ENCODE peak calls at places on chromosomes 1 and 21, in seven cellular contexts. L is AG09309, M is hepatocyte, Z is foreskin fibroblast, F is choroid plexus epithelial cell, I is HFF-Myc, B is AG04450. R is an unnamed sample.

GRCh38 chr1:224852901-224853568 is 76.4 kb upstream of the DNAH14 start:
- DNase-seq in L (peak), B (peak), F (peak), Z (peak), M (peak), I (no peak), R (no peak)

GRCh38 chr1:43637267-43637666 is 12.7 kb upstream of the KDM4A start:
- DNase-seq in B (no peak), M (no peak), L (no peak), Z (no peak), I (no peak), F (no peak), R (no peak)

GRCh38 chr21:32520885-32521735 is 64.2 kb downstream of the TCP10L start:
- DNase-seq in B (peak), F (peak), L (peak), I (peak), Z (peak), M (peak), R (peak)

GRCh38 chr1:201141418-201141817 is 12.9 kb downstream of the TMEM9 start:
- DNase-seq in B (no peak), I (no peak), F (no peak), L (no peak), M (no peak), Z (no peak), R (no peak)

GRCh38 chr1:194342484-194343262 is 1156.3 kb upstream of the B3GALT2 start:
- DNase-seq in L (no peak), Z (no peak), M (no peak), I (no peak), F (no peak), B (no peak), R (no peak)

GRCh38 chr1:179754031-179754624 is 11.0 kb downstream of the FAM163A start:
- DNase-seq in L (peak), Z (peak), B (peak), M (peak), F (peak), I (no peak), R (peak)

GRCh38 chr1:8017495-8018310 is 8.4 kb downstream of the ERRFI1 start:
- DNase-seq in L (peak), Z (no peak), M (peak), B (no peak), I (no peak), F (peak), R (no peak)

GRCh38 chr1:26021647-26022403 is at the start of gene EXTL1:
- DNase-seq in L (no peak), M (no peak), I (no peak), B (no peak), Z (no peak), F (peak), R (no peak)

GRCh38 chr1:12015499-12015898 is 3.8 kb upstream of the MIIP start:
- DNase-seq in M (no peak), F (no peak), I (no peak), Z (no peak), L (no peak), B (no peak), R (no peak)

GRCh38 chr1:112618721-112619517 is at the start of gene ST7L:
- DNase-seq in Z (peak), F (peak), B (peak), L (no peak), I (peak), M (peak), R (no peak)

GRCh38 chr21:16193758-16194606 is 464.2 kb downstream of the USP25 start:
- DNase-seq in B (peak), M (peak), L (peak), I (peak), Z (peak), F (peak), R (peak)

GRCh38 chr1:203462878-203463277 is 12.7 kb upstream of the PRELP start:
- DNase-seq in Z (peak), F (peak), I (no peak), B (no peak), L (peak), M (no peak), R (peak)

GRCh38 chr1:247297263-247298123 is 34.2 kb downstream of the ZNF496 start:
- DNase-seq in F (no peak), L (no peak), B (no peak), M (no peak), Z (no peak), I (no peak), R (no peak)

GRCh38 chr1:2300851-2301606 is 72.9 kb downstream of the SKI start:
- DNase-seq in B (no peak), I (no peak), M (no peak), Z (peak), L (no peak), F (peak), R (no peak)

GRCh38 chr1:4462831-4463484 is 191.5 kb upstream of the AJAP1 start:
- DNase-seq in L (no peak), Z (no peak), B (no peak), M (no peak), I (no peak), F (no peak), R (no peak)

GRCh38 chr21:45248893-45249381 is 38.8 kb downstream of the POFUT2 start:
- DNase-seq in L (no peak), I (no peak), B (no peak), F (peak), M (no peak), Z (no peak), R (no peak)

GRCh38 chr1:248243204-248243603 is 12.0 kb downstream of the OR2M4 start:
- DNase-seq in Z (peak), L (no peak), I (peak), M (no peak), F (peak), B (no peak), R (no peak)

GRCh38 chr1:244796719-244797406 is 38.6 kb upstream of the COX20 start:
- DNase-seq in F (peak), Z (peak), M (peak), I (peak), L (peak), B (peak), R (no peak)

GRCh38 chr1:166390406-166390805 is 223.6 kb upstream of the FAM78B start:
- DNase-seq in B (no peak), I (no peak), Z (no peak), F (no peak), L (no peak), M (no peak), R (no peak)

GRCh38 chr1:30381266-30381665 is 342.1 kb downstream of the MATN1 start:
- DNase-seq in F (no peak), Z (no peak), B (no peak), I (no peak), M (no peak), L (no peak), R (no peak)

GRCh38 chr1:159705251-159705910 is 9.0 kb downstream of the CRP start:
- DNase-seq in Z (no peak), L (no peak), I (no peak), F (no peak), B (no peak), M (no peak), R (no peak)

GRCh38 chr1:6396998-6397397 is 3.4 kb upstream of the ACOT7 start:
- DNase-seq in L (no peak), B (no peak), Z (no peak), F (no peak), I (no peak), M (no peak), R (no peak)

GRCh38 chr1:229432905-229433304 is 989 bp downstream of the ACTA1 start:
- DNase-seq in L (no peak), M (no peak), Z (no peak), F (no peak), B (no peak), I (no peak), R (no peak)

GRCh38 chr1:229430761-229431269 is 3.1 kb downstream of the ACTA1 start:
- DNase-seq in M (peak), B (no peak), L (no peak), Z (peak), I (no peak), F (peak), R (no peak)

GRCh38 chr1:229431270-229432115 is 2.4 kb downstream of the ACTA1 start:
- DNase-seq in Z (no peak), M (no peak), B (no peak), F (no peak), L (no peak), I (no peak), R (no peak)

GRCh38 chr1:229433364-229434004 is 410 bp downstream of the ACTA1 start:
- DNase-seq in Z (no peak), F (no peak), M (no peak), L (no peak), I (no peak), B (no peak), R (no peak)

GRCh38 chr1:229432116-229432461 is 1.8 kb downstream of the ACTA1 start:
- DNase-seq in Z (no peak), I (no peak), B (no peak), F (no peak), M (no peak), L (no peak), R (no peak)
- H3K4me3 ChIP-seq in Z (no peak), I (no peak), B (no peak), F (no peak), M (no peak), L (no peak), R (no peak)

DNA sequence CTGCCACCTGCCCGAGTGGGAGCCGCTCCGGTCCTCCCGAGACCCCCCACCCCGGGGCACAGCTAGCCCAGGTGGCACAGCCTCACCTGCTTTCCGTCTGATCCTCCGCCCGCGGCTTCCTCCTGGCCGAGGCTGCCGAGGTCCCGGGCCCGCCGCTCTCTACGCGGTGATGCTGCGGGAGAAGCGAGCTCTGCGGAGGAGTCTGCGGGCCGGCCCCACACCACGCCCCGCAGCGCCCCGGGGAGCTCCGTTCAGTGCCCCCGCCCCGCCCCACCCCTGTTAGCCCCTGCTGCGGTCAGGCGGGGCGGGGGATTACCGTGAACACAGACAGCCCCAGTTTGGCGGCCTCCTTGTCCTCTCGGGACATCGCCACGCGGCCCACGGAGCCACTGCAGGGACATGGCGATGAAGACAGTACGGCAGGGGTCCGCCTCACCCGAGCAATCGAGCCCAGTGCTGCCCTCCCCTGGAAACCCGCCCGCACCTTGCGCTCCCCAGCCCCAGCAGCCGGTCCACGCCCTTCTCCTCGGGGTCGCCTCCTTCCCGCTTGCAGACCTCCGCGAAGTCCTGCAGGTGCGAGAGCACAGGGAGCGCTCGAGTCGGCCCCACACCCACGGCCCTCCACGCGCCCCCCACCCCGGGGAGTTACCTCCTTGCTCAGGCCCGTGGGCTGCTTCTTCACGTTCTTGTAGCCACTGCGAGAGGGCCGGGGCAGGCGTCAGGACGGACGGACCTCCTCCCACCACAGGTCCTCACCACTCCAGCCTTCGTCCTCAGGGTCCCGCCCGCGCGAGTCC is 933 bp downstream of the C1orf35 start:
- DNase-seq in Z (no peak), L (no peak), F (peak), B (no peak), I (no peak), M (peak), R (no peak)
- TF ChIP-seq CTCF in Z (peak), L (peak), F (peak), B (peak), I (no peak), M (peak), R (peak)

GRCh38 chr1:19665456-19666138 is 922 bp downstream of the HTR6 start:
- DNase-seq in I (no peak), B (no peak), F (no peak), L (no peak), Z (no peak), M (no peak), R (no peak)
- H3K4me3 ChIP-seq in I (no peak), B (no peak), F (no peak), L (no peak), Z (no peak), M (no peak), R (no peak)

GRCh38 chr21:44012474-44013379 is 618 bp downstream of the TRAPPC10 start:
- DNase-seq in M (peak), Z (peak), I (no peak), F (peak), B (no peak), L (no peak), R (no peak)
- TF ChIP-seq CTCF in M (peak), Z (no peak), I (no peak), F (no peak), B (no peak), L (no peak), R (no peak)